ENCODE peak calls at places on chromosomes 7 and 10, in nine cellular contexts. One of them, this sample, is unnamed.

GRCh38 chr10:65793738-65794425 is 1132.0 kb upstream of the LRRTM3 start:
- DNase-seq in transverse colon: peak; percentile 74
- DNase-seq in upper lobe of left lung: peak; percentile 59
- DNase-seq in Peyer's patch: no peak
- DNase-seq in body of pancreas: peak; percentile 77
- DNase-seq in adrenal gland: no peak
- DNase-seq in A549: peak; percentile 8
- DNase-seq in IMR-90: no peak
- DNase-seq in uterus: no peak
- DNase-seq in this sample: no peak

GRCh38 chr7:40329601-40330153 is 194.9 kb downstream of the SUGCT start:
- DNase-seq in body of pancreas: no peak
- DNase-seq in IMR-90: peak; percentile 74
- DNase-seq in uterus: no peak
- DNase-seq in transverse colon: no peak
- DNase-seq in adrenal gland: no peak
- DNase-seq in Peyer's patch: no peak
- DNase-seq in upper lobe of left lung: no peak
- DNase-seq in A549: peak; percentile 53
- DNase-seq in this sample: no peak

GRCh38 chr7:105972276-105972675 is 9.2 kb downstream of the CDHR3 start:
- DNase-seq in A549: no peak
- DNase-seq in body of pancreas: no peak
- DNase-seq in adrenal gland: no peak
- DNase-seq in upper lobe of left lung: no peak
- DNase-seq in transverse colon: no peak
- DNase-seq in Peyer's patch: no peak
- DNase-seq in uterus: no peak
- DNase-seq in IMR-90: no peak
- DNase-seq in this sample: no peak

GRCh38 chr10:70674560-70675495 is 2.5 kb downstream of the ADAMTS14 start:
- DNase-seq in transverse colon: no peak
- DNase-seq in Peyer's patch: no peak
- DNase-seq in A549: no peak
- DNase-seq in IMR-90: no peak
- DNase-seq in uterus: no peak
- DNase-seq in upper lobe of left lung: no peak
- DNase-seq in body of pancreas: no peak
- DNase-seq in adrenal gland: no peak
- DNase-seq in this sample: no peak

GRCh38 chr10:110138197-110138812 is 69.1 kb upstream of the MXI1 start:
- DNase-seq in body of pancreas: peak; percentile 20
- DNase-seq in Peyer's patch: no peak
- DNase-seq in transverse colon: no peak
- DNase-seq in upper lobe of left lung: no peak
- DNase-seq in uterus: no peak
- DNase-seq in A549: peak; percentile 67
- DNase-seq in IMR-90: peak; percentile 66
- DNase-seq in adrenal gland: no peak
- DNase-seq in this sample: no peak

GRCh38 chr7:84025332-84025927 is 169.2 kb downstream of the SEMA3A start:
- DNase-seq in Peyer's patch: no peak
- DNase-seq in body of pancreas: peak; percentile 14
- DNase-seq in transverse colon: no peak
- DNase-seq in uterus: no peak
- DNase-seq in IMR-90: peak; percentile 94
- DNase-seq in adrenal gland: peak; percentile 26
- DNase-seq in A549: peak; percentile 94
- DNase-seq in upper lobe of left lung: no peak
- DNase-seq in this sample: no peak

GRCh38 chr7:138625849-138626230 is 75.3 kb downstream of the SVOPL start:
- DNase-seq in IMR-90: no peak
- DNase-seq in transverse colon: no peak
- DNase-seq in body of pancreas: no peak
- DNase-seq in upper lobe of left lung: no peak
- DNase-seq in Peyer's patch: no peak
- DNase-seq in A549: no peak
- DNase-seq in uterus: no peak
- DNase-seq in adrenal gland: no peak
- DNase-seq in this sample: no peak

GRCh38 chr10:71725998-71726672 is 6.6 kb upstream of the C10orf105 start:
- DNase-seq in Peyer's patch: peak; percentile 73
- DNase-seq in body of pancreas: no peak
- DNase-seq in uterus: no peak
- DNase-seq in transverse colon: peak; percentile 48
- DNase-seq in A549: peak; percentile 55
- DNase-seq in upper lobe of left lung: no peak
- DNase-seq in IMR-90: peak; percentile 39
- DNase-seq in adrenal gland: no peak
- DNase-seq in this sample: no peak

GRCh38 chr7:44383566-44383965 is 58.2 kb upstream of the CAMK2B start:
- DNase-seq in transverse colon: no peak
- DNase-seq in Peyer's patch: no peak
- DNase-seq in A549: no peak
- DNase-seq in upper lobe of left lung: no peak
- DNase-seq in IMR-90: peak; percentile 81
- DNase-seq in uterus: peak; percentile 4
- DNase-seq in adrenal gland: no peak
- DNase-seq in body of pancreas: no peak
- DNase-seq in this sample: no peak

GRCh38 chr7:104908636-104909035 is 105.4 kb upstream of the KMT2E start:
- DNase-seq in Peyer's patch: no peak
- DNase-seq in uterus: no peak
- DNase-seq in A549: no peak
- DNase-seq in transverse colon: no peak
- DNase-seq in upper lobe of left lung: no peak
- DNase-seq in IMR-90: no peak
- DNase-seq in adrenal gland: no peak
- DNase-seq in body of pancreas: no peak
- DNase-seq in this sample: no peak

GRCh38 chr7:21140622-21141021 is 287.3 kb upstream of the SP4 start:
- DNase-seq in transverse colon: peak; percentile 22
- DNase-seq in body of pancreas: no peak
- DNase-seq in adrenal gland: no peak
- DNase-seq in Peyer's patch: no peak
- DNase-seq in upper lobe of left lung: no peak
- DNase-seq in A549: no peak
- DNase-seq in IMR-90: no peak
- DNase-seq in uterus: no peak
- DNase-seq in this sample: no peak

GRCh38 chr7:131108212-131108980 is 219.3 kb upstream of the MKLN1 start:
- DNase-seq in uterus: no peak
- DNase-seq in adrenal gland: no peak
- DNase-seq in transverse colon: peak; percentile 19
- DNase-seq in Peyer's patch: no peak
- DNase-seq in A549: peak; percentile 39
- DNase-seq in upper lobe of left lung: no peak
- DNase-seq in IMR-90: peak; percentile 21
- DNase-seq in body of pancreas: no peak
- DNase-seq in this sample: no peak

DNA sequence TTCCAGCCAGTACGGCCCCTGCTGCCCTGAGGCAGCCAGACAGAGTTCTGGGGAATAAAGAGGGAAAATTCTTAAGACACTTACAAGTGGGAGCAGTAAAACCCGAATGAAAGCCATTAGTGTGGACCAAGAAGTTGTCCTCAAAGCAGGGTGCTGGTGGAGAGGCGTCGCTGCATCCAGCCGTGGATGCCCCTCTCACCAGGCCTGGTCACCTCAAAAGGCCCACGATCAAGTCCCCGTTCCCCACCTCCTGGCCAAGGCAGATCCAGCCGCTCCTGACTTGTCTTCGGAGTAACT is 656 bp downstream of the VSTM4 start:
- DNase-seq in adrenal gland: no peak
- DNase-seq in upper lobe of left lung: no peak
- DNase-seq in body of pancreas: no peak
- DNase-seq in uterus: no peak
- DNase-seq in Peyer's patch: no peak
- DNase-seq in IMR-90: no peak
- DNase-seq in transverse colon: no peak
- DNase-seq in A549: no peak
- DNase-seq in this sample: no peak
- H3K4me1 ChIP-seq in adrenal gland: peaks cover 50% of the 10 kb centered on the region
- H3K4me1 ChIP-seq in upper lobe of left lung: peaks cover 28% of the 10 kb centered on the region
- H3K4me1 ChIP-seq in body of pancreas: peaks cover 6% of the 10 kb centered on the region
- H3K4me1 ChIP-seq in uterus: peaks cover 3% of the 10 kb centered on the region
- H3K4me1 ChIP-seq in Peyer's patch: no peaks in the 10 kb centered on the region
- H3K4me1 ChIP-seq in IMR-90: peaks cover 21% of the 10 kb centered on the region
- H3K4me1 ChIP-seq in transverse colon: no peaks in the 10 kb centered on the region
- H3K4me1 ChIP-seq in A549: no peaks in the 10 kb centered on the region
- H3K4me1 ChIP-seq in this sample: peaks cover 26% of the 10 kb centered on the region

DNA sequence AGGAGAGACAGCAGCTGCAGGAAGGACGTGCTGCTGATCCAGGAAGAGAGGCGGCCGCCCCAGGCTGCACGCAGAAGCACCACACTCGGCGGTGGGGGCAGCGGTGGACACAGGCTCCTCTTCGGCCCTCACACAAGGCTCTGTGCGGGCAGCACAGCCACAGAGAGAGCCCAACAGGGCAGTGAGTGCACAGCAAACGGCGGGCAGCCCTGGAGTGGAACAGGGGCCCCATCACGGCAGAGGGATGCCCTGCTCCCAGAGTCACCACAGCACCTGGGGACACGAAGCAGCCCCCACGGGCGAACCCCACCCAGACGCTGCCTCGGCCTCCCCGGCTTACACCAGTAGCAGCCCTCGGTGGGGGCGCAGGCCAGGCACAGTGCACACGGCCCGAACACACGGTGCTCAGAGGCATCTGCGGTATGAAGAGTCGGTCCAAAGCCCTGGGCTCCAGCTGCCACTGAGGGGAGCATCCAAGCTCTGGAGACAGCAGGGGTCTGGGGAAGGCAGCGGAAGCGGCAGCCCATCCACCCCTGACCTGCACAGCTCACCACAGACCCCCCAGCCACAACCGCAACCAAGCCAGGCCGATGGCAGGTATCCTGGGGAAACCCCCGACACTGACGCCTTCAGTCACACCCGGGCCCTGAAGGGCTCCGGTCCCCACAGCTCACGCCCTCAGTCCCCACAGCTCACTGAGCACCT is 16.8 kb downstream of the NUDT1 start:
- DNase-seq in adrenal gland: no peak
- DNase-seq in transverse colon: no peak
- DNase-seq in uterus: no peak
- DNase-seq in body of pancreas: no peak
- DNase-seq in Peyer's patch: peak; percentile 63
- DNase-seq in A549: no peak
- DNase-seq in IMR-90: no peak
- DNase-seq in upper lobe of left lung: no peak
- DNase-seq in this sample: no peak
- TF ChIP-seq POLR2A in adrenal gland: no peak
- TF ChIP-seq POLR2A in transverse colon: no peak
- TF ChIP-seq POLR2A in uterus: no peak
- TF ChIP-seq POLR2A in body of pancreas: no peak
- TF ChIP-seq POLR2A in Peyer's patch: no peak
- TF ChIP-seq POLR2A in A549: no peak
- TF ChIP-seq POLR2A in IMR-90: no peak
- TF ChIP-seq POLR2A in upper lobe of left lung: no peak
- TF ChIP-seq POLR2A in this sample: no peak

GRCh38 chr7:95777266-95777665 is 4.9 kb downstream of the DYNC1I1 start:
- DNase-seq in transverse colon: no peak
- DNase-seq in uterus: no peak
- DNase-seq in adrenal gland: no peak
- DNase-seq in IMR-90: no peak
- DNase-seq in Peyer's patch: no peak
- DNase-seq in A549: no peak
- DNase-seq in body of pancreas: no peak
- DNase-seq in upper lobe of left lung: no peak
- DNase-seq in this sample: no peak

GRCh38 chr7:95772298-95772770 is at the start of gene DYNC1I1:
- DNase-seq in A549: peak; percentile 56
- DNase-seq in IMR-90: peak; percentile 19
- DNase-seq in adrenal gland: peak; percentile 78
- DNase-seq in upper lobe of left lung: peak; percentile 62
- DNase-seq in transverse colon: peak; percentile 62
- DNase-seq in uterus: peak; percentile 63
- DNase-seq in Peyer's patch: peak; percentile 16
- DNase-seq in body of pancreas: peak; percentile 73
- DNase-seq in this sample: no peak

GRCh38 chr7:95776561-95777185 is 4.3 kb downstream of the DYNC1I1 start:
- DNase-seq in body of pancreas: no peak
- DNase-seq in IMR-90: no peak
- DNase-seq in upper lobe of left lung: no peak
- DNase-seq in transverse colon: no peak
- DNase-seq in adrenal gland: no peak
- DNase-seq in Peyer's patch: no peak
- DNase-seq in A549: no peak
- DNase-seq in uterus: no peak
- DNase-seq in this sample: no peak

GRCh38 chr7:95772771-95773581 is 622 bp downstream of the DYNC1I1 start:
- DNase-seq in IMR-90: no peak
- DNase-seq in upper lobe of left lung: no peak
- DNase-seq in uterus: peak; percentile 35
- DNase-seq in A549: no peak
- DNase-seq in body of pancreas: peak; percentile 27
- DNase-seq in Peyer's patch: no peak
- DNase-seq in adrenal gland: peak; percentile 18
- DNase-seq in transverse colon: peak; percentile 26
- DNase-seq in this sample: no peak
- H3K4me3 ChIP-seq in IMR-90: peak overlapping the region; percentile 20
- H3K4me3 ChIP-seq in upper lobe of left lung: peak overlapping the region; percentile 64
- H3K4me3 ChIP-seq in uterus: peak overlapping the region; percentile 55
- H3K4me3 ChIP-seq in A549: peak overlapping the region; percentile 60
- H3K4me3 ChIP-seq in body of pancreas: peak overlapping the region; percentile 28
- H3K4me3 ChIP-seq in Peyer's patch: peak overlapping the region; percentile 45
- H3K4me3 ChIP-seq in adrenal gland: peak overlapping the region; percentile 67
- H3K4me3 ChIP-seq in transverse colon: peak overlapping the region; percentile 51
- H3K4me3 ChIP-seq in this sample: peak overlapping the region; percentile 70

GRCh38 chr10:67284589-67284988 is 358.8 kb downstream of the LRRTM3 start:
- DNase-seq in A549: no peak
- DNase-seq in adrenal gland: no peak
- DNase-seq in uterus: no peak
- DNase-seq in transverse colon: no peak
- DNase-seq in upper lobe of left lung: no peak
- DNase-seq in Peyer's patch: no peak
- DNase-seq in body of pancreas: no peak
- DNase-seq in IMR-90: no peak
- DNase-seq in this sample: no peak

GRCh38 chr10:67277402-67277801 is 351.6 kb downstream of the LRRTM3 start:
- DNase-seq in body of pancreas: no peak
- DNase-seq in IMR-90: no peak
- DNase-seq in uterus: no peak
- DNase-seq in A549: no peak
- DNase-seq in adrenal gland: no peak
- DNase-seq in transverse colon: no peak
- DNase-seq in upper lobe of left lung: no peak
- DNase-seq in Peyer's patch: no peak
- DNase-seq in this sample: no peak

GRCh38 chr10:67282871-67283270 is 357.0 kb downstream of the LRRTM3 start:
- DNase-seq in A549: no peak
- DNase-seq in adrenal gland: no peak
- DNase-seq in uterus: no peak
- DNase-seq in IMR-90: no peak
- DNase-seq in transverse colon: no peak
- DNase-seq in Peyer's patch: no peak
- DNase-seq in upper lobe of left lung: no peak
- DNase-seq in body of pancreas: no peak
- DNase-seq in this sample: no peak

DNA sequence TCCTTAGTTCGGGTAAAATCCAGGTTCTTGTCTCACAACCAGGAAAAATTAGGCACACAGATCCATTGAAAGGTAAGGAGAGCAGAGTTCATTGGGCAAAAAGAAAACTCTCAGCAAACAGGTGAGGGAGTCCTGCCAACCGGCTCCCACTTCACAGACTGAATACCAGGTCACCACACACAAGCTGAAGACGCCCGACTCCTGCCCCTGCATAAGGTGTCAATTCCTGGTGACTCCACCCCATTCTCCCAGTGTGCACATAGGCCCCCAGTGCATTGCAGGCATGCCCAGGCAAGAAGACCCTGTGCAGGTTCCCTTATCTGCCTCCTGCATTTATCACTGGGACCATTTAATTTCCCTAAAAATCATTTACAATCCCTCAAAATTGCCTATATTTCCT is 354.6 kb downstream of the LRRTM3 start:
- DNase-seq in Peyer's patch: no peak
- DNase-seq in upper lobe of left lung: no peak
- DNase-seq in adrenal gland: no peak
- DNase-seq in body of pancreas: no peak
- DNase-seq in transverse colon: no peak
- DNase-seq in uterus: no peak
- DNase-seq in IMR-90: no peak
- DNase-seq in A549: no peak
- DNase-seq in this sample: no peak
- H3K4me1 ChIP-seq in Peyer's patch: no peaks in the 10 kb centered on the region
- H3K4me1 ChIP-seq in upper lobe of left lung: no peaks in the 10 kb centered on the region
- H3K4me1 ChIP-seq in adrenal gland: no peaks in the 10 kb centered on the region
- H3K4me1 ChIP-seq in body of pancreas: no peaks in the 10 kb centered on the region
- H3K4me1 ChIP-seq in transverse colon: no peaks in the 10 kb centered on the region
- H3K4me1 ChIP-seq in uterus: no peaks in the 10 kb centered on the region
- H3K4me1 ChIP-seq in IMR-90: no peaks in the 10 kb centered on the region
- H3K4me1 ChIP-seq in A549: no peaks in the 10 kb centered on the region
- H3K4me1 ChIP-seq in this sample: no peaks in the 10 kb centered on the region

This sample was measured in esophagus squamous epithelium.